ENCODE peak calls at places on chromosomes 2 and 18, in seven cellular contexts. One of them, this sample, is unnamed.

GRCh38 chr2:117832905-117833613 is 18.6 kb downstream of the DDX18 start:
- DNase-seq in astrocyte of the spinal cord: peak; percentile 38
- DNase-seq in cardiac muscle cell: peak; percentile 73
- DNase-seq in fibroblast of the aortic adventitia: peak; percentile 34
- DNase-seq in IMR-90: peak; percentile 60
- DNase-seq in Peyer's patch: no peak
- DNase-seq in GM06990: no peak
- DNase-seq in this sample: peak; percentile 67

GRCh38 chr18:2442726-2443275 is 128.5 kb downstream of the METTL4 start:
- DNase-seq in astrocyte of the spinal cord: peak; percentile 18
- DNase-seq in GM06990: no peak
- DNase-seq in fibroblast of the aortic adventitia: peak; percentile 53
- DNase-seq in Peyer's patch: no peak
- DNase-seq in cardiac muscle cell: no peak
- DNase-seq in IMR-90: peak; percentile 8
- DNase-seq in this sample: peak; percentile 72

GRCh38 chr2:105546623-105546964 is 147.7 kb upstream of the FHL2 start:
- DNase-seq in GM06990: no peak
- DNase-seq in astrocyte of the spinal cord: no peak
- DNase-seq in Peyer's patch: no peak
- DNase-seq in fibroblast of the aortic adventitia: no peak
- DNase-seq in cardiac muscle cell: no peak
- DNase-seq in IMR-90: no peak
- DNase-seq in this sample: no peak

GRCh38 chr2:890214-890613 is 60.4 kb upstream of the SNTG2 start:
- DNase-seq in GM06990: no peak
- DNase-seq in IMR-90: no peak
- DNase-seq in Peyer's patch: no peak
- DNase-seq in astrocyte of the spinal cord: no peak
- DNase-seq in cardiac muscle cell: no peak
- DNase-seq in fibroblast of the aortic adventitia: no peak
- DNase-seq in this sample: no peak

GRCh38 chr2:26609839-26610277 is 31.3 kb downstream of the CIB4 start:
- DNase-seq in fibroblast of the aortic adventitia: no peak
- DNase-seq in cardiac muscle cell: no peak
- DNase-seq in astrocyte of the spinal cord: no peak
- DNase-seq in IMR-90: no peak
- DNase-seq in GM06990: no peak
- DNase-seq in Peyer's patch: no peak
- DNase-seq in this sample: peak; percentile 10

GRCh38 chr18:40866013-40866644 is 1088.9 kb upstream of the PIK3C3 start:
- DNase-seq in IMR-90: no peak
- DNase-seq in fibroblast of the aortic adventitia: no peak
- DNase-seq in astrocyte of the spinal cord: no peak
- DNase-seq in GM06990: no peak
- DNase-seq in cardiac muscle cell: no peak
- DNase-seq in Peyer's patch: no peak
- DNase-seq in this sample: no peak

GRCh38 chr2:8659092-8659734 is 22.6 kb upstream of the ID2 start:
- DNase-seq in fibroblast of the aortic adventitia: no peak
- DNase-seq in cardiac muscle cell: no peak
- DNase-seq in astrocyte of the spinal cord: no peak
- DNase-seq in GM06990: no peak
- DNase-seq in IMR-90: no peak
- DNase-seq in Peyer's patch: no peak
- DNase-seq in this sample: no peak

GRCh38 chr2:23241106-23241505 is 143.9 kb upstream of the KLHL29 start:
- DNase-seq in fibroblast of the aortic adventitia: no peak
- DNase-seq in GM06990: no peak
- DNase-seq in astrocyte of the spinal cord: no peak
- DNase-seq in cardiac muscle cell: no peak
- DNase-seq in Peyer's patch: no peak
- DNase-seq in IMR-90: no peak
- DNase-seq in this sample: no peak

GRCh38 chr2:95272299-95272751 is 1.9 kb upstream of the PROM2 start:
- DNase-seq in GM06990: no peak
- DNase-seq in IMR-90: no peak
- DNase-seq in astrocyte of the spinal cord: no peak
- DNase-seq in Peyer's patch: no peak
- DNase-seq in cardiac muscle cell: no peak
- DNase-seq in fibroblast of the aortic adventitia: no peak
- DNase-seq in this sample: no peak

GRCh38 chr2:9261231-9261883 is 54.7 kb downstream of the ASAP2 start:
- DNase-seq in IMR-90: no peak
- DNase-seq in astrocyte of the spinal cord: no peak
- DNase-seq in cardiac muscle cell: no peak
- DNase-seq in Peyer's patch: no peak
- DNase-seq in GM06990: no peak
- DNase-seq in fibroblast of the aortic adventitia: peak; percentile 95
- DNase-seq in this sample: peak; percentile 58

GRCh38 chr2:106261871-106262321 is 67.8 kb upstream of the UXS1 start:
- DNase-seq in cardiac muscle cell: no peak
- DNase-seq in fibroblast of the aortic adventitia: no peak
- DNase-seq in GM06990: no peak
- DNase-seq in IMR-90: no peak
- DNase-seq in Peyer's patch: no peak
- DNase-seq in astrocyte of the spinal cord: no peak
- DNase-seq in this sample: no peak

GRCh38 chr18:8602040-8602439 is 7.2 kb upstream of the RAB12 start:
- DNase-seq in astrocyte of the spinal cord: no peak
- DNase-seq in GM06990: no peak
- DNase-seq in IMR-90: no peak
- DNase-seq in cardiac muscle cell: no peak
- DNase-seq in fibroblast of the aortic adventitia: no peak
- DNase-seq in Peyer's patch: no peak
- DNase-seq in this sample: no peak

GRCh38 chr18:8603663-8604520 is 5.3 kb upstream of the RAB12 start:
- DNase-seq in fibroblast of the aortic adventitia: no peak
- DNase-seq in Peyer's patch: no peak
- DNase-seq in GM06990: peak; percentile 21
- DNase-seq in astrocyte of the spinal cord: no peak
- DNase-seq in cardiac muscle cell: no peak
- DNase-seq in IMR-90: no peak
- DNase-seq in this sample: peak; percentile 35

GRCh38 chr18:8602557-8602956 is 6.7 kb upstream of the RAB12 start:
- DNase-seq in GM06990: no peak
- DNase-seq in cardiac muscle cell: no peak
- DNase-seq in Peyer's patch: no peak
- DNase-seq in fibroblast of the aortic adventitia: no peak
- DNase-seq in astrocyte of the spinal cord: no peak
- DNase-seq in IMR-90: no peak
- DNase-seq in this sample: no peak

GRCh38 chr18:8605974-8606373 is 3.3 kb upstream of the RAB12 start:
- DNase-seq in cardiac muscle cell: no peak
- DNase-seq in GM06990: no peak
- DNase-seq in Peyer's patch: no peak
- DNase-seq in astrocyte of the spinal cord: no peak
- DNase-seq in IMR-90: no peak
- DNase-seq in fibroblast of the aortic adventitia: no peak
- DNase-seq in this sample: no peak

DNA sequence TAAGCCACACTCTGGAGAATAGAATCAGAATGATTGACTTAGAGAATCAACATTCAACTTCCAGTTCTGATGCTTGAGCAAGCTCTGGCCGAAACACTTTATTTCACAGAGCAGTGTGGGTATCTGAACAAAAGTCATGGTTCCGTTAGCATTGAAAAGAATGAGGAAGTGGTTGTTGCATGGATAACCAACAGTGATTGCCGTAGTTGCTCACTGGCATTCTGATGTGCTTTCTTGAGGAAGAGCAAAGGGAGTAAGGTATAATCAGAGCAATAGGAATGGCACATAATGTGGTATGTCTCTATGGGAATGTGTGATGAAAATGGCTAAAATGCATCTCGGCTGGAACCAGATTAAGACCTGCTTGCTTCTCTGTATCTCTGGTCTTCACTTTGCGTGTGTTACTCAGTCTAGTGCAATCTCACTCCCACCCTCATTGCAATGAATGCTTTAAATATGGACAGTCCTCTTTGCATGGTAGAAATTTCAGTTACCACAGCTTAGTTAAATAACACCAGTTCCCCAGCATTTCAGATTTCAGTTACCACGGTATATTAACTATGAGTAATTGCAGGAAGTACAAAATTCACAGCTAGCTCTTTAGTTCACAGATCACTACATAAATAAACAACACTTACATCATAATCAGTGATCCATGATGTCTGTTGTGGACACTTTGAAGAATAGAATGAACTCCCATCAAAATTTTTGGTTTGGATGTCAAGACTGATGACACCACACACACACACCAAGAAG is 7.8 kb upstream of the RAB12 start:
- DNase-seq in astrocyte of the spinal cord: no peak
- DNase-seq in cardiac muscle cell: no peak
- DNase-seq in fibroblast of the aortic adventitia: no peak
- DNase-seq in IMR-90: no peak
- DNase-seq in Peyer's patch: no peak
- DNase-seq in GM06990: peak; percentile 60
- DNase-seq in this sample: no peak
- TF ChIP-seq CTCF in astrocyte of the spinal cord: no peak
- TF ChIP-seq CTCF in cardiac muscle cell: no peak
- TF ChIP-seq CTCF in fibroblast of the aortic adventitia: no peak
- TF ChIP-seq CTCF in IMR-90: no peak
- TF ChIP-seq CTCF in Peyer's patch: no peak
- TF ChIP-seq CTCF in GM06990: no peak
- TF ChIP-seq CTCF in this sample: no peak

GRCh38 chr2:12722445-12723316 is 5.9 kb downstream of the TRIB2 start:
- DNase-seq in Peyer's patch: no peak
- DNase-seq in cardiac muscle cell: no peak
- DNase-seq in GM06990: no peak
- DNase-seq in IMR-90: no peak
- DNase-seq in fibroblast of the aortic adventitia: no peak
- DNase-seq in astrocyte of the spinal cord: no peak
- DNase-seq in this sample: peak; percentile 32
- H3K4me3 ChIP-seq in Peyer's patch: no peak overlapping the region
- H3K4me3 ChIP-seq in cardiac muscle cell: no peak overlapping the region
- H3K4me3 ChIP-seq in GM06990: no peak overlapping the region
- H3K4me3 ChIP-seq in IMR-90: no peak overlapping the region
- H3K4me3 ChIP-seq in fibroblast of the aortic adventitia: peak overlapping the region; percentile 91
- H3K4me3 ChIP-seq in astrocyte of the spinal cord: peak overlapping the region; percentile 96
- H3K4me3 ChIP-seq in this sample: peak overlapping the region; percentile 92

GRCh38 chr18:37669991-37670534 is 104.5 kb upstream of the CELF4 start:
- DNase-seq in IMR-90: no peak
- DNase-seq in astrocyte of the spinal cord: no peak
- DNase-seq in Peyer's patch: no peak
- DNase-seq in fibroblast of the aortic adventitia: no peak
- DNase-seq in cardiac muscle cell: no peak
- DNase-seq in GM06990: no peak
- DNase-seq in this sample: no peak
- TF ChIP-seq CTCF in IMR-90: no peak
- TF ChIP-seq CTCF in astrocyte of the spinal cord: no peak
- TF ChIP-seq CTCF in Peyer's patch: no peak
- TF ChIP-seq CTCF in fibroblast of the aortic adventitia: no peak
- TF ChIP-seq CTCF in cardiac muscle cell: no peak
- TF ChIP-seq CTCF in GM06990: no peak
- TF ChIP-seq CTCF in this sample: no peak

DNA sequence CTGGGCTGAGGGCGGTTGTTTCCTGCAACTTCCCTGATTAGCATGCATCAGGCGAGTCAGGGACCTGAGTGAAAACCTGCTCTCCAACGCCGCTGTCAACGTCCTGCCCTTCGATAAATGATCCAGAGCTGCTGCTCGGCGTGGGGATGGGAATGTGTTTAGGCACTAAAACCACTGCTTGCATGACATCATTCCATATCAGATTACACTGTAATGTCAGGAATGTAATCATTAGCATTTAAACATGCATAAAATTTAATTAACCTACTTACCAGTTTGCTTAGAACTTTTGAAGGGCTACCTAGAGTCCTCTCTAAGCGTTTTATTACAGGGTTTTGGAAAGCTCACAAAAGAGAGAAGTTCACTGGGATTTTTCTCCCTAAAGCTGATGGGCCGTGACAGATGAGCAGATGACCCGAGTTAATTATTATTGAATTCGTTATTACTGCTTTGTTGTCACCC is 685.6 kb upstream of the SALL3 start:
- DNase-seq in astrocyte of the spinal cord: no peak
- DNase-seq in cardiac muscle cell: no peak
- DNase-seq in GM06990: no peak
- DNase-seq in fibroblast of the aortic adventitia: no peak
- DNase-seq in Peyer's patch: no peak
- DNase-seq in IMR-90: no peak
- DNase-seq in this sample: no peak
- H3K4me3 ChIP-seq in astrocyte of the spinal cord: no peak overlapping the region
- H3K4me3 ChIP-seq in cardiac muscle cell: no peak overlapping the region
- H3K4me3 ChIP-seq in GM06990: no peak overlapping the region
- H3K4me3 ChIP-seq in fibroblast of the aortic adventitia: no peak overlapping the region
- H3K4me3 ChIP-seq in Peyer's patch: no peak overlapping the region
- H3K4me3 ChIP-seq in IMR-90: no peak overlapping the region
- H3K4me3 ChIP-seq in this sample: no peak overlapping the region

GRCh38 chr18:11570770-11571169 is 38.6 kb upstream of the SLC35G4 start:
- DNase-seq in IMR-90: peak; percentile 24
- DNase-seq in Peyer's patch: no peak
- DNase-seq in cardiac muscle cell: no peak
- DNase-seq in fibroblast of the aortic adventitia: peak; percentile 22
- DNase-seq in astrocyte of the spinal cord: peak; percentile 9
- DNase-seq in GM06990: no peak
- DNase-seq in this sample: peak; percentile 56
- TF ChIP-seq CTCF in IMR-90: peak; percentile 38
- TF ChIP-seq CTCF in Peyer's patch: no peak
- TF ChIP-seq CTCF in cardiac muscle cell: peak; percentile 35
- TF ChIP-seq CTCF in fibroblast of the aortic adventitia: no peak
- TF ChIP-seq CTCF in astrocyte of the spinal cord: peak; percentile 22
- TF ChIP-seq CTCF in GM06990: peak; percentile 19
- TF ChIP-seq CTCF in this sample: peak; percentile 52